ENCODE peak calls at places on chromosomes 11 and 22, in four cellular contexts. One of them, this sample, is unnamed.

GRCh38 chr11:9858822-9859221 is 194.9 kb downstream of the SWAP70 start:
- DNase-seq in RWPE2: no peak
- DNase-seq in cerebellum: no peak
- DNase-seq in activated CD4-positive, alpha-beta T cell treated with anti-CD3 and anti-CD28 coated beads, Interleukin-2, amount 50 U/mL, for 4 hours: no peak
- DNase-seq in this sample: peak

GRCh38 chr11:135075740-135076139 is 663.7 kb upstream of the B3GAT1 start:
- DNase-seq in cerebellum: no peak
- DNase-seq in RWPE2: no peak
- DNase-seq in activated CD4-positive, alpha-beta T cell treated with anti-CD3 and anti-CD28 coated beads, Interleukin-2, amount 50 U/mL, for 4 hours: peak
- DNase-seq in this sample: peak

GRCh38 chr11:832529-833113 is at the start of gene CD151:
- DNase-seq in cerebellum: peak
- DNase-seq in RWPE2: no peak
- DNase-seq in activated CD4-positive, alpha-beta T cell treated with anti-CD3 and anti-CD28 coated beads, Interleukin-2, amount 50 U/mL, for 4 hours: no peak
- DNase-seq in this sample: peak

GRCh38 chr22:29912605-29913398 is 29.8 kb downstream of the MTMR3 start:
- DNase-seq in cerebellum: no peak
- DNase-seq in activated CD4-positive, alpha-beta T cell treated with anti-CD3 and anti-CD28 coated beads, Interleukin-2, amount 50 U/mL, for 4 hours: no peak
- DNase-seq in RWPE2: no peak
- DNase-seq in this sample: peak

GRCh38 chr11:61275191-61275590 is 19.9 kb downstream of the VWCE start:
- DNase-seq in activated CD4-positive, alpha-beta T cell treated with anti-CD3 and anti-CD28 coated beads, Interleukin-2, amount 50 U/mL, for 4 hours: no peak
- DNase-seq in cerebellum: no peak
- DNase-seq in RWPE2: no peak
- DNase-seq in this sample: no peak

GRCh38 chr22:40147388-40148176 is 30.1 kb upstream of the TNRC6B start:
- DNase-seq in RWPE2: no peak
- DNase-seq in activated CD4-positive, alpha-beta T cell treated with anti-CD3 and anti-CD28 coated beads, Interleukin-2, amount 50 U/mL, for 4 hours: no peak
- DNase-seq in cerebellum: no peak
- DNase-seq in this sample: no peak

GRCh38 chr11:116913000-116913399 is 75.6 kb upstream of the APOA1 start:
- DNase-seq in RWPE2: no peak
- DNase-seq in cerebellum: no peak
- DNase-seq in activated CD4-positive, alpha-beta T cell treated with anti-CD3 and anti-CD28 coated beads, Interleukin-2, amount 50 U/mL, for 4 hours: no peak
- DNase-seq in this sample: peak

GRCh38 chr11:71305041-71305440 is 52.7 kb upstream of the SHANK2 start:
- DNase-seq in RWPE2: peak
- DNase-seq in cerebellum: no peak
- DNase-seq in activated CD4-positive, alpha-beta T cell treated with anti-CD3 and anti-CD28 coated beads, Interleukin-2, amount 50 U/mL, for 4 hours: no peak
- DNase-seq in this sample: no peak

GRCh38 chr22:19679476-19680099 is 34.7 kb upstream of the SEPTIN5 start:
- DNase-seq in cerebellum: peak
- DNase-seq in activated CD4-positive, alpha-beta T cell treated with anti-CD3 and anti-CD28 coated beads, Interleukin-2, amount 50 U/mL, for 4 hours: peak
- DNase-seq in RWPE2: no peak
- DNase-seq in this sample: no peak

GRCh38 chr22:36340621-36341020 is 47.1 kb downstream of the MYH9 start:
- DNase-seq in cerebellum: no peak
- DNase-seq in RWPE2: no peak
- DNase-seq in activated CD4-positive, alpha-beta T cell treated with anti-CD3 and anti-CD28 coated beads, Interleukin-2, amount 50 U/mL, for 4 hours: no peak
- DNase-seq in this sample: no peak

GRCh38 chr22:35376728-35377472 is 4.0 kb upstream of the HMOX1 start:
- DNase-seq in RWPE2: peak
- DNase-seq in cerebellum: peak
- DNase-seq in activated CD4-positive, alpha-beta T cell treated with anti-CD3 and anti-CD28 coated beads, Interleukin-2, amount 50 U/mL, for 4 hours: peak
- DNase-seq in this sample: peak

GRCh38 chr11:131201674-131202073 is 168.7 kb upstream of the NTM start:
- DNase-seq in cerebellum: no peak
- DNase-seq in RWPE2: no peak
- DNase-seq in activated CD4-positive, alpha-beta T cell treated with anti-CD3 and anti-CD28 coated beads, Interleukin-2, amount 50 U/mL, for 4 hours: no peak
- DNase-seq in this sample: no peak

GRCh38 chr11:35525501-35526175 is at the start of gene PAMR1:
- DNase-seq in activated CD4-positive, alpha-beta T cell treated with anti-CD3 and anti-CD28 coated beads, Interleukin-2, amount 50 U/mL, for 4 hours: no peak
- DNase-seq in cerebellum: no peak
- DNase-seq in RWPE2: peak
- DNase-seq in this sample: peak

GRCh38 chr22:19811211-19811621 is 43.5 kb downstream of the GNB1L start:
- DNase-seq in cerebellum: no peak
- DNase-seq in RWPE2: no peak
- DNase-seq in activated CD4-positive, alpha-beta T cell treated with anti-CD3 and anti-CD28 coated beads, Interleukin-2, amount 50 U/mL, for 4 hours: no peak
- DNase-seq in this sample: no peak

GRCh38 chr11:133058501-133058900 is 473.8 kb downstream of the OPCML start:
- DNase-seq in cerebellum: no peak
- DNase-seq in RWPE2: no peak
- DNase-seq in activated CD4-positive, alpha-beta T cell treated with anti-CD3 and anti-CD28 coated beads, Interleukin-2, amount 50 U/mL, for 4 hours: no peak
- DNase-seq in this sample: no peak

GRCh38 chr11:66002648-66003225 is 434 bp downstream of the BANF1 start:
- DNase-seq in cerebellum: peak
- DNase-seq in activated CD4-positive, alpha-beta T cell treated with anti-CD3 and anti-CD28 coated beads, Interleukin-2, amount 50 U/mL, for 4 hours: peak
- DNase-seq in RWPE2: no peak
- DNase-seq in this sample: peak

GRCh38 chr22:48209473-48210271 is 1447.2 kb downstream of the TBC1D22A start:
- DNase-seq in activated CD4-positive, alpha-beta T cell treated with anti-CD3 and anti-CD28 coated beads, Interleukin-2, amount 50 U/mL, for 4 hours: no peak
- DNase-seq in cerebellum: no peak
- DNase-seq in RWPE2: no peak
- DNase-seq in this sample: no peak

GRCh38 chr22:47163481-47163875 is 401.0 kb downstream of the TBC1D22A start:
- DNase-seq in activated CD4-positive, alpha-beta T cell treated with anti-CD3 and anti-CD28 coated beads, Interleukin-2, amount 50 U/mL, for 4 hours: no peak
- DNase-seq in cerebellum: no peak
- DNase-seq in RWPE2: peak
- DNase-seq in this sample: no peak

GRCh38 chr11:86193297-86194095 is 51.1 kb upstream of the EED start:
- DNase-seq in activated CD4-positive, alpha-beta T cell treated with anti-CD3 and anti-CD28 coated beads, Interleukin-2, amount 50 U/mL, for 4 hours: peak
- DNase-seq in RWPE2: no peak
- DNase-seq in cerebellum: peak
- DNase-seq in this sample: peak

GRCh38 chr11:61477734-61478148 is 30.8 kb upstream of the LRRC10B start:
- DNase-seq in activated CD4-positive, alpha-beta T cell treated with anti-CD3 and anti-CD28 coated beads, Interleukin-2, amount 50 U/mL, for 4 hours: peak
- DNase-seq in cerebellum: peak
- DNase-seq in RWPE2: no peak
- DNase-seq in this sample: no peak

GRCh38 chr11:20080032-20080685 is 80.1 kb downstream of the DBX1 start:
- DNase-seq in RWPE2: no peak
- DNase-seq in cerebellum: no peak
- DNase-seq in activated CD4-positive, alpha-beta T cell treated with anti-CD3 and anti-CD28 coated beads, Interleukin-2, amount 50 U/mL, for 4 hours: no peak
- DNase-seq in this sample: no peak

GRCh38 chr22:48840112-48840949 is 987.3 kb downstream of the BRD1 start:
- DNase-seq in cerebellum: no peak
- DNase-seq in activated CD4-positive, alpha-beta T cell treated with anti-CD3 and anti-CD28 coated beads, Interleukin-2, amount 50 U/mL, for 4 hours: no peak
- DNase-seq in RWPE2: no peak
- DNase-seq in this sample: no peak

GRCh38 chr22:39972656-39973055 is 12.5 kb downstream of the TMA7B start:
- DNase-seq in RWPE2: no peak
- DNase-seq in activated CD4-positive, alpha-beta T cell treated with anti-CD3 and anti-CD28 coated beads, Interleukin-2, amount 50 U/mL, for 4 hours: no peak
- DNase-seq in cerebellum: no peak
- DNase-seq in this sample: no peak

GRCh38 chr11:129184581-129184980 is 7.5 kb downstream of the ARHGAP32 start:
- DNase-seq in activated CD4-positive, alpha-beta T cell treated with anti-CD3 and anti-CD28 coated beads, Interleukin-2, amount 50 U/mL, for 4 hours: no peak
- DNase-seq in RWPE2: no peak
- DNase-seq in cerebellum: no peak
- DNase-seq in this sample: no peak

GRCh38 chr22:20109411-20110358 is 6.2 kb upstream of the RANBP1 start:
- DNase-seq in RWPE2: no peak
- DNase-seq in activated CD4-positive, alpha-beta T cell treated with anti-CD3 and anti-CD28 coated beads, Interleukin-2, amount 50 U/mL, for 4 hours: no peak
- DNase-seq in cerebellum: no peak
- DNase-seq in this sample: no peak

GRCh38 chr11:20443596-20443995 is 56.1 kb downstream of the PRMT3 start:
- DNase-seq in cerebellum: no peak
- DNase-seq in RWPE2: no peak
- DNase-seq in activated CD4-positive, alpha-beta T cell treated with anti-CD3 and anti-CD28 coated beads, Interleukin-2, amount 50 U/mL, for 4 hours: no peak
- DNase-seq in this sample: peak

GRCh38 chr11:20444537-20444936 is 57.0 kb downstream of the PRMT3 start:
- DNase-seq in activated CD4-positive, alpha-beta T cell treated with anti-CD3 and anti-CD28 coated beads, Interleukin-2, amount 50 U/mL, for 4 hours: no peak
- DNase-seq in cerebellum: no peak
- DNase-seq in RWPE2: no peak
- DNase-seq in this sample: no peak

GRCh38 chr11:115548878-115549528 is 44.8 kb upstream of the CADM1 start:
- DNase-seq in RWPE2: no peak
- DNase-seq in activated CD4-positive, alpha-beta T cell treated with anti-CD3 and anti-CD28 coated beads, Interleukin-2, amount 50 U/mL, for 4 hours: no peak
- DNase-seq in cerebellum: no peak
- DNase-seq in this sample: no peak

GRCh38 chr11:84853841-84854497 is 773.2 kb downstream of the DLG2 start:
- DNase-seq in RWPE2: no peak
- DNase-seq in cerebellum: no peak
- DNase-seq in activated CD4-positive, alpha-beta T cell treated with anti-CD3 and anti-CD28 coated beads, Interleukin-2, amount 50 U/mL, for 4 hours: no peak
- DNase-seq in this sample: no peak

GRCh38 chr11:80144932-80145612 is 704.2 kb upstream of the TENM4 start:
- DNase-seq in RWPE2: no peak
- DNase-seq in activated CD4-positive, alpha-beta T cell treated with anti-CD3 and anti-CD28 coated beads, Interleukin-2, amount 50 U/mL, for 4 hours: no peak
- DNase-seq in cerebellum: no peak
- DNase-seq in this sample: no peak